ENCODE peak calls at places on chromosomes 3 and 15, in eight cellular contexts. E, I, K, A, O, M, H and W are unnamed samples.

GRCh38 chr3:10502185-10502880 is 3.1 kb downstream of the ATP2B2 start:
- DNase-seq in E (no peak), I (no peak), K (no peak), A (no peak), O (no peak), M (no peak), H (no peak), W (no peak)

GRCh38 chr3:8523041-8523440 is 21.4 kb downstream of the LMCD1 start:
- DNase-seq in E (no peak), I (no peak), K (no peak), A (no peak), O (no peak), M (no peak), H (no peak), W (no peak)

GRCh38 chr3:185847506-185847905 is 22.7 kb upstream of the IGF2BP2 start:
- DNase-seq in E (no peak), I (no peak), K (no peak), A (no peak), O (no peak), M (no peak), H (no peak), W (no peak)

GRCh38 chr3:170240671-170241070 is 18.4 kb downstream of the PRKCI start:
- DNase-seq in E (no peak), I (no peak), K (no peak), A (no peak), O (no peak), M (no peak), H (no peak), W (no peak)

GRCh38 chr3:2713923-2714322 is 396.3 kb downstream of the IL5RA start:
- DNase-seq in E (no peak), I (no peak), K (no peak), A (no peak), O (no peak), M (no peak), H (peak), W (no peak)

GRCh38 chr15:58932791-58933310 is 628 bp downstream of the SLTM start:
- DNase-seq in E (no peak), I (no peak), K (no peak), A (no peak), O (no peak), M (no peak), H (peak), W (no peak)

GRCh38 chr15:85316244-85316934 is 64.0 kb upstream of the AKAP13 start:
- DNase-seq in E (no peak), I (no peak), K (no peak), A (no peak), O (no peak), M (no peak), H (peak), W (no peak)

GRCh38 chr3:111069974-111070751 is 1.5 kb upstream of the NECTIN3 start:
- DNase-seq in E (no peak), I (no peak), K (no peak), A (no peak), O (no peak), M (no peak), H (peak), W (no peak)

GRCh38 chr3:57155214-57155613 is 9.9 kb downstream of the IL17RD start:
- DNase-seq in E (no peak), I (no peak), K (no peak), A (no peak), O (no peak), M (no peak), H (no peak), W (no peak)

GRCh38 chr3:119628816-119629445 is 31.2 kb downstream of the PLA1A start:
- DNase-seq in E (peak), I (no peak), K (no peak), A (no peak), O (no peak), M (no peak), H (no peak), W (peak)

GRCh38 chr15:91945385-91945784 is 91.9 kb downstream of the SLCO3A1 start:
- DNase-seq in E (no peak), I (no peak), K (no peak), A (no peak), O (no peak), M (no peak), H (no peak), W (no peak)

GRCh38 chr15:58918239-58918638 is 15.2 kb downstream of the SLTM start:
- DNase-seq in E (no peak), I (no peak), K (no peak), A (no peak), O (no peak), M (no peak), H (no peak), W (no peak)

GRCh38 chr15:28786521-28786920 is 61.9 kb downstream of the GOLGA6L7 start:
- DNase-seq in E (no peak), I (peak), K (no peak), A (no peak), O (no peak), M (no peak), H (peak), W (no peak)

GRCh38 chr3:40518067-40518466 is 6.7 kb upstream of the ZNF621 start:
- DNase-seq in E (no peak), I (no peak), K (no peak), A (no peak), O (no peak), M (no peak), H (no peak), W (no peak)

GRCh38 chr3:107309312-107309711 is 67.9 kb upstream of the CCDC54 start:
- DNase-seq in E (no peak), I (no peak), K (no peak), A (no peak), O (no peak), M (no peak), H (no peak), W (no peak)

GRCh38 chr15:79185199-79185598 is 94.6 kb upstream of the RASGRF1 start:
- DNase-seq in E (no peak), I (no peak), K (no peak), A (no peak), O (no peak), M (peak), H (peak), W (no peak)

GRCh38 chr15:76253851-76254440 is 57.3 kb downstream of the ETFA start:
- DNase-seq in E (no peak), I (no peak), K (no peak), A (no peak), O (no peak), M (no peak), H (no peak), W (no peak)

GRCh38 chr3:142065932-142066331 is 83.4 kb downstream of the TFDP2 start:
- DNase-seq in E (no peak), I (no peak), K (no peak), A (no peak), O (no peak), M (no peak), H (no peak), W (no peak)

GRCh38 chr15:69265347-69265955 is 33.3 kb upstream of the PAQR5 start:
- DNase-seq in E (no peak), I (no peak), K (no peak), A (no peak), O (no peak), M (no peak), H (peak), W (no peak)

GRCh38 chr15:99536422-99537033 is 29.3 kb upstream of the MEF2A start:
- DNase-seq in E (peak), I (no peak), K (no peak), A (no peak), O (no peak), M (no peak), H (peak), W (no peak)

GRCh38 chr15:20346082-20346805 is 195.4 kb downstream of the GOLGA6L6 start:
- DNase-seq in E (no peak), I (no peak), K (no peak), A (no peak), O (no peak), M (no peak), H (no peak), W (no peak)

GRCh38 chr15:48469681-48470080 is 138.5 kb downstream of the DUT start:
- DNase-seq in E (no peak), I (no peak), K (no peak), A (no peak), O (no peak), M (no peak), H (no peak), W (no peak)

GRCh38 chr3:184338538-184338945 is 1.1 kb downstream of the FAM131A start:
- DNase-seq in E (no peak), I (no peak), K (no peak), A (no peak), O (no peak), M (peak), H (peak), W (no peak)

GRCh38 chr3:128180913-128181312 is 27.6 kb downstream of the EEFSEC start:
- DNase-seq in E (no peak), I (no peak), K (no peak), A (no peak), O (no peak), M (no peak), H (no peak), W (no peak)

GRCh38 chr15:49293941-49294340 is 123.9 kb downstream of the GALK2 start:
- DNase-seq in E (no peak), I (no peak), K (no peak), A (no peak), O (no peak), M (no peak), H (no peak), W (no peak)

GRCh38 chr3:43191116-43191515 is 85.2 kb upstream of the POMGNT2 start:
- DNase-seq in E (no peak), I (no peak), K (no peak), A (no peak), O (no peak), M (no peak), H (no peak), W (no peak)

GRCh38 chr3:195909294-195909644 is 918 bp upstream of the TNK2 start:
- DNase-seq in E (no peak), I (no peak), K (no peak), A (no peak), O (no peak), M (no peak), H (peak), W (no peak)

GRCh38 chr3:151037746-151038145 is 47.7 kb upstream of the MED12L start:
- DNase-seq in E (peak), I (no peak), K (no peak), A (no peak), O (no peak), M (no peak), H (peak), W (no peak)

GRCh38 chr3:53711387-53711786 is 134.8 kb downstream of the CHDH start:
- DNase-seq in E (no peak), I (no peak), K (no peak), A (no peak), O (no peak), M (no peak), H (no peak), W (no peak)

GRCh38 chr15:55250951-55251350 is 38.7 kb downstream of the RAB27A start:
- DNase-seq in E (no peak), I (no peak), K (no peak), A (no peak), O (no peak), M (no peak), H (no peak), W (no peak)